ENCODE peak calls at places on chromosomes 12 and 14, in ten cellular contexts. H is tibial artery; I is CD8-positive, alpha-beta T cell; W is right cardiac atrium; L is left ventricle myocardium inferior; S is thoracic aorta; A is colonic mucosa; D is dorsolateral prefrontal cortex; O is CD4-positive, alpha-beta memory T cell; F is H9. K is an unnamed sample.

GRCh38 chr12:63918788-63919300 is 74.3 kb downstream of the SRGAP1 start:
- DNase-seq in O (no peak), L (no peak), I (no peak), D (no peak), W (no peak), A (no peak), F (no peak), H (no peak), S (no peak), K (no peak)

GRCh38 chr12:13299457-13299856 is 102.9 kb downstream of the EMP1 start:
- DNase-seq in F (no peak), H (no peak), L (no peak), I (no peak), W (no peak), O (no peak), S (no peak), D (no peak), A (no peak), K (no peak)

GRCh38 chr12:88624911-88625310 is 44.6 kb upstream of the KITLG start:
- DNase-seq in D (no peak), S (no peak), O (no peak), I (no peak), A (no peak), L (no peak), H (no peak), F (no peak), W (no peak), K (no peak)

GRCh38 chr12:111749391-111749790 is 17.3 kb upstream of the ALDH2 start:
- DNase-seq in L (no peak), I (no peak), D (no peak), O (no peak), S (no peak), A (no peak), F (no peak), H (no peak), W (no peak), K (no peak)

GRCh38 chr12:75721231-75721641 is 209.8 kb upstream of the KRR1 start:
- DNase-seq in L (no peak), A (no peak), W (no peak), D (no peak), O (no peak), S (no peak), F (no peak), H (no peak), I (no peak), K (no peak)

GRCh38 chr14:22671622-22672021 is 27.5 kb upstream of the OR6J1 start:
- DNase-seq in H (no peak), I (no peak), W (no peak), D (no peak), A (no peak), S (no peak), O (no peak), L (no peak), F (no peak), K (no peak)

GRCh38 chr12:41407240-41407799 is 219.2 kb downstream of the PDZRN4 start:
- DNase-seq in A (no peak), F (no peak), I (no peak), W (no peak), S (no peak), D (no peak), O (no peak), H (no peak), L (no peak), K (no peak)

GRCh38 chr14:98950356-98950895 is 321.6 kb downstream of the BCL11B start:
- DNase-seq in O (no peak), S (no peak), D (peak), L (no peak), A (no peak), F (no peak), I (no peak), W (no peak), H (no peak), K (no peak)

GRCh38 chr12:92393504-92393903 is 247.9 kb upstream of the BTG1 start:
- DNase-seq in L (no peak), A (no peak), W (no peak), S (no peak), D (no peak), H (no peak), F (no peak), I (no peak), O (no peak), K (no peak)

GRCh38 chr12:95117178-95117599 is 43.8 kb upstream of the NR2C1 start:
- DNase-seq in O (peak), S (no peak), D (peak), L (no peak), I (peak), A (peak), H (peak), F (no peak), W (peak), K (peak)

GRCh38 chr12:104286538-104287482 is 16.7 kb upstream of the EID3 start:
- DNase-seq in D (peak), O (peak), A (peak), S (peak), F (peak), W (peak), I (peak), H (peak), L (peak), K (peak)

GRCh38 chr12:23561536-23561935 is 387.9 kb downstream of the SOX5 start:
- DNase-seq in A (no peak), D (no peak), I (no peak), H (no peak), O (no peak), L (no peak), S (no peak), F (no peak), W (no peak), K (no peak)

GRCh38 chr12:90682398-90682797 is 272.6 kb downstream of the CCER1 start:
- DNase-seq in L (no peak), I (no peak), H (no peak), D (no peak), A (no peak), W (peak), S (no peak), O (no peak), F (no peak), K (no peak)

GRCh38 chr14:83940253-83940652 is 1589.7 kb upstream of the FLRT2 start:
- DNase-seq in A (no peak), D (no peak), W (no peak), L (no peak), F (no peak), I (no peak), O (no peak), H (no peak), S (no peak), K (no peak)

GRCh38 chr12:8734873-8735381 is 37.1 kb downstream of the RIMKLB start:
- DNase-seq in W (no peak), S (no peak), O (no peak), A (no peak), I (no peak), H (no peak), F (no peak), L (no peak), D (no peak), K (no peak)

GRCh38 chr12:104303538-104304151 is at the start of gene EID3:
- DNase-seq in S (peak), D (peak), I (peak), H (peak), L (peak), A (peak), O (peak), W (peak), F (peak), K (peak)

GRCh38 chr12:14843425-14843887 is at the start of gene ART4:
- DNase-seq in F (no peak), W (peak), I (no peak), A (no peak), O (no peak), S (no peak), L (peak), D (no peak), H (no peak), K (no peak)

GRCh38 chr14:103725001-103725682 is 9.5 kb downstream of the ZFYVE21 start:
- DNase-seq in S (no peak), O (no peak), I (no peak), D (no peak), H (no peak), A (no peak), W (peak), L (no peak), F (no peak), K (no peak)

GRCh38 chr12:27186240-27186839 is 57.7 kb upstream of the STK38L start:
- DNase-seq in I (no peak), H (no peak), L (no peak), F (no peak), O (no peak), W (no peak), D (no peak), S (no peak), A (no peak), K (no peak)

GRCh38 chr14:67735361-67735921 is 33.8 kb downstream of the RDH12 start:
- DNase-seq in O (no peak), A (no peak), L (no peak), S (no peak), D (no peak), I (no peak), W (peak), H (no peak), F (no peak), K (no peak)

GRCh38 chr12:13367973-13368372 is 171.4 kb downstream of the EMP1 start:
- DNase-seq in W (no peak), H (no peak), D (peak), L (no peak), S (no peak), F (no peak), I (no peak), A (no peak), O (no peak), K (no peak)

GRCh38 chr12:106780010-106780625 is 5.6 kb downstream of the RIC8B start:
- DNase-seq in H (no peak), O (no peak), D (no peak), F (no peak), I (no peak), W (no peak), A (no peak), L (no peak), S (no peak), K (no peak)

GRCh38 chr12:125121095-125121494 is 55.9 kb downstream of the AACS start:
- DNase-seq in F (no peak), O (no peak), S (no peak), H (no peak), L (no peak), I (no peak), A (no peak), D (no peak), W (no peak), K (no peak)

GRCh38 chr12:24364921-24365320 is 415.5 kb upstream of the SOX5 start:
- DNase-seq in O (no peak), D (no peak), W (no peak), H (no peak), A (no peak), S (no peak), I (no peak), L (no peak), F (no peak), K (no peak)

DNA sequence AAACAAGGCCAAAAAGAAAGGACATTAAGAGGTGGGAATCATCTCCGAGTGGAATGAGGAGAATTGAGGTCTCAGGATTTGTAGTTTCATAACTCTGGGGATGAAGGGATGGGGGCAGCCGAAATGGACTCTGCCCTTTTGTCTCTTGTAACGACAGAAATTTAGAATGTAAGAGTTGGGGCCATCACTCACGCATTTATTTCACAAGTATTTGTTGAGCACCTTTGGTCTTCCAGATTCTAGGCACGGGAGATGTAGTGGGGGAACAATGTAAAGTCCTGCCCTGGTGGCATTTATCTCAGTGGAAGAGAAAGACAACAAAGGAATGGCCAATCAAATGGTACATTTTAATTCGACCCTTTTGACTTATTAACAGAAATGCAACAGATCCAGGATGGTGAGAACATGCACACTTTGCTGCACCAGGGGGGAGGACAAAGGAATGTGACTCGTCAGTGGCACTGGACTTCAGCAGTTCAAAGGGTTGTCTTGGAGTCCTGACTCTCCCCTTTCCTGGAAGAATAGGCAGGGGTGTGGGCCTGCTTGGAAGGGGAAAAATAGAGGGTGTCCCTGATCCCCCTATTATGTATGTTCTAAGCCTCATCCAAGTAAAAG is 102.0 kb downstream of the TMEM30B start:
- DNase-seq in W (no peak), I (no peak), A (no peak), L (no peak), F (no peak), S (no peak), O (no peak), H (no peak), D (no peak), K (no peak)
- H3K27ac ChIP-seq in W (no peak), I (no peak), A (no peak), L (no peak), F (no peak), S (peak), O (no peak), H (peak), D (no peak), K (no peak)

GRCh38 chr14:68782091-68782981 is 10.5 kb downstream of the ZFP36L1 start:
- DNase-seq in O (peak), S (no peak), F (no peak), L (no peak), D (no peak), A (no peak), W (no peak), I (no peak), H (no peak), K (no peak)
- H3K27ac ChIP-seq in O (peak), S (no peak), F (no peak), L (peak), D (no peak), A (peak), W (no peak), I (peak), H (peak), K (no peak)

GRCh38 chr12:52541709-52542108 is 11.2 kb downstream of the KRT71 start:
- DNase-seq in I (no peak), W (no peak), A (no peak), H (no peak), F (no peak), L (no peak), S (no peak), O (no peak), D (no peak), K (no peak)

GRCh38 chr12:52540531-52540930 is 12.4 kb downstream of the KRT71 start:
- DNase-seq in O (no peak), W (no peak), H (no peak), F (no peak), D (no peak), S (no peak), A (no peak), I (no peak), L (no peak), K (no peak)

GRCh38 chr12:52543985-52544888 is 8.7 kb downstream of the KRT71 start:
- DNase-seq in D (no peak), H (peak), A (no peak), S (no peak), W (no peak), F (peak), L (no peak), O (no peak), I (no peak), K (peak)

GRCh38 chr12:52542157-52542556 is 10.8 kb downstream of the KRT71 start:
- DNase-seq in S (no peak), O (no peak), F (no peak), L (no peak), W (no peak), D (no peak), I (no peak), H (no peak), A (no peak), K (no peak)

GRCh38 chr12:52542785-52543318 is 10.1 kb downstream of the KRT71 start:
- DNase-seq in D (no peak), W (no peak), L (no peak), H (no peak), O (no peak), F (no peak), I (no peak), S (no peak), A (no peak), K (no peak)
- H3K27ac ChIP-seq in D (no peak), W (no peak), L (no peak), H (no peak), O (no peak), F (no peak), I (no peak), S (no peak), A (no peak), K (no peak)

DNA sequence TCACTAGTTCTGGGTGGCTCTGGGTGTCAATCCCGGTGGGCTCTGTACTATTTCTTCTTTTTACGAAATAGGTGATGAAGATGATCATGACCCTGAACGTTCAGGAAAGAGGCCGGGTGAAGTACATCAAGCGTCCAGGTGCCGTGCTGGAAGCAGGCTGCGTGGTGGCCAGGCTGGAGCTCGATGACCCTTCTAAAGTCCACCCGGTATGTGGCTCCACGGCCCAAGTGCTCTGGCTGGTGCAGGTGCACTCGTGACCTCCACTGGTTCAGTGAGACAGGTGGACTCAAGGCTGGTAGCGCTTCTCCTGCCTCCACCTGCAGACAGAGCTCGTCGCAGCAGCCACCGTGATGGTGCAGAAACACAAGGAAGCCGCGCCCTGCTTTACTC is 85.1 kb downstream of the ACACB start:
- DNase-seq in F (no peak), O (no peak), D (no peak), A (no peak), I (no peak), L (no peak), W (no peak), S (no peak), H (no peak), K (no peak)
- H3K27ac ChIP-seq in F (no peak), O (no peak), D (no peak), A (no peak), I (no peak), L (no peak), W (no peak), S (no peak), H (no peak), K (no peak)

GRCh38 chr14:71586131-71586893 is 345.9 kb upstream of the RGS6 start:
- DNase-seq in I (no peak), L (no peak), S (no peak), W (peak), H (peak), O (no peak), F (no peak), A (no peak), D (peak), K (no peak)
- H3K27ac ChIP-seq in I (no peak), L (no peak), S (no peak), W (no peak), H (peak), O (no peak), F (no peak), A (no peak), D (peak), K (peak)